ENCODE peak calls at places on chromosomes 3 and 15, in six cellular contexts. F, M, K, B, Q and C are unnamed samples.

GRCh38 chr3:132657869-132658747 is 1.5 kb downstream of the ACAD11 start:
- DNase-seq in F (no peak), K (no peak), M (no peak), Q (no peak), B (no peak), C (no peak)

GRCh38 chr3:134033315-134033996 is 3.7 kb upstream of the SLCO2A1 start:
- DNase-seq in Q (no peak), B (no peak), K (peak), M (no peak), F (no peak), C (no peak)

GRCh38 chr3:139299261-139300132 is 44.3 kb upstream of the MRPS22 start:
- DNase-seq in Q (peak), M (no peak), B (peak), K (no peak), F (no peak), C (no peak)

GRCh38 chr3:157856078-157856939 is 249.9 kb downstream of the SHOX2 start:
- DNase-seq in M (no peak), K (no peak), B (peak), Q (peak), F (no peak), C (no peak)

GRCh38 chr15:74274485-74275038 is 38.4 kb downstream of the CCDC33 start:
- DNase-seq in B (no peak), K (no peak), Q (no peak), F (no peak), M (no peak), C (no peak)

GRCh38 chr15:72340366-72340765 is 20.4 kb upstream of the CELF6 start:
- DNase-seq in Q (no peak), B (peak), F (no peak), K (no peak), M (no peak), C (no peak)

GRCh38 chr3:158050461-158050860 is 55.8 kb downstream of the SHOX2 start:
- DNase-seq in F (no peak), Q (no peak), K (no peak), M (no peak), B (peak), C (no peak)

GRCh38 chr3:45064512-45065372 is 38.6 kb downstream of the CLEC3B start:
- DNase-seq in F (no peak), B (peak), Q (peak), M (no peak), K (no peak), C (no peak)

GRCh38 chr3:131216340-131216739 is 165.2 kb upstream of the NUDT16 start:
- DNase-seq in M (no peak), B (peak), Q (no peak), F (no peak), K (no peak), C (no peak)

GRCh38 chr3:150763841-150764483 is 993 bp upstream of the SIAH2 start:
- DNase-seq in K (peak), F (peak), M (peak), B (peak), Q (peak), C (no peak)

GRCh38 chr3:100561459-100562158 is 47.8 kb upstream of the ADGRG7 start:
- DNase-seq in M (no peak), B (peak), K (no peak), Q (no peak), F (no peak), C (peak)

GRCh38 chr3:189781384-189781783 is 150.2 kb downstream of the TP63 start:
- DNase-seq in F (no peak), Q (no peak), K (no peak), B (no peak), M (no peak), C (no peak)

GRCh38 chr3:127629462-127630403 is 748 bp downstream of the PODXL2 start:
- DNase-seq in K (no peak), M (peak), F (peak), B (no peak), Q (peak), C (no peak)

GRCh38 chr15:60299452-60300047 is 98.2 kb downstream of the ANXA2 start:
- DNase-seq in M (peak), B (peak), K (no peak), F (no peak), Q (peak), C (no peak)

GRCh38 chr3:146555311-146555710 is 10.9 kb upstream of the PLSCR1 start:
- DNase-seq in F (no peak), M (no peak), Q (no peak), K (no peak), B (no peak), C (no peak)

GRCh38 chr15:39942101-39942752 is 8.3 kb downstream of the EIF2AK4 start:
- DNase-seq in K (no peak), B (peak), Q (no peak), F (no peak), M (no peak), C (peak)

GRCh38 chr15:38367476-38367875 is 86.5 kb upstream of the FAM98B start:
- DNase-seq in F (no peak), Q (no peak), B (no peak), K (no peak), M (no peak), C (peak)

GRCh38 chr3:109339714-109340648 is 2.6 kb upstream of the DPPA4 start:
- DNase-seq in Q (no peak), B (no peak), F (no peak), M (no peak), K (no peak), C (no peak)

GRCh38 chr3:123258811-123259420 is 57.2 kb downstream of the SEC22A start:
- DNase-seq in K (no peak), B (peak), F (no peak), M (peak), Q (no peak), C (peak)

GRCh38 chr3:98567646-98568280 is 25.6 kb downstream of the CPOX start:
- DNase-seq in M (no peak), Q (no peak), F (no peak), K (no peak), B (no peak), C (no peak)

GRCh38 chr3:25021816-25022215 is 406.2 kb upstream of the RARB start:
- DNase-seq in F (no peak), K (no peak), M (no peak), Q (no peak), B (peak), C (no peak)

GRCh38 chr3:185797993-185798830 is 26.6 kb downstream of the IGF2BP2 start:
- DNase-seq in B (no peak), Q (no peak), K (no peak), F (no peak), M (no peak), C (no peak)

GRCh38 chr15:86183765-86184491 is 104.3 kb downstream of the AGBL1 start:
- DNase-seq in K (no peak), Q (no peak), M (no peak), F (no peak), B (peak), C (no peak)

GRCh38 chr15:93019971-93020370 is 69.0 kb downstream of the RGMA start:
- DNase-seq in B (no peak), Q (no peak), M (no peak), K (no peak), F (no peak), C (no peak)

GRCh38 chr15:91885714-91886265 is 32.3 kb downstream of the SLCO3A1 start:
- DNase-seq in M (peak), K (no peak), Q (peak), F (no peak), B (no peak), C (no peak)

GRCh38 chr3:53820756-53821580 is 25.3 kb downstream of the CHDH start:
- DNase-seq in B (no peak), F (no peak), K (peak), M (no peak), Q (no peak), C (no peak)

GRCh38 chr15:51601801-51602200 is 20.8 kb downstream of the DMXL2 start:
- DNase-seq in Q (no peak), M (no peak), B (no peak), F (no peak), K (no peak), C (no peak)

GRCh38 chr15:86553116-86553515 is 473.4 kb downstream of the AGBL1 start:
- DNase-seq in F (no peak), Q (no peak), B (no peak), K (no peak), M (no peak), C (no peak)

GRCh38 chr3:99250272-99250671 is 348.8 kb upstream of the DCBLD2 start:
- DNase-seq in Q (no peak), M (no peak), B (peak), F (no peak), K (no peak), C (no peak)

GRCh38 chr3:171094411-171094810 is 67.9 kb upstream of the SLC2A2 start:
- DNase-seq in M (no peak), K (no peak), F (no peak), Q (no peak), B (no peak), C (no peak)

GRCh38 chr15:38683382-38684242 is 119.0 kb upstream of the RASGRP1 start:
- DNase-seq in K (no peak), B (peak), Q (peak), F (peak), M (peak), C (no peak)

GRCh38 chr3:41710646-41711388 is 251.1 kb downstream of the ULK4 start:
- DNase-seq in F (no peak), M (no peak), Q (no peak), B (peak), K (no peak), C (peak)

GRCh38 chr3:41717591-41718093 is 244.3 kb downstream of the ULK4 start:
- DNase-seq in F (no peak), B (no peak), M (peak), Q (no peak), K (no peak), C (no peak)

GRCh38 chr3:41715376-41715775 is 246.5 kb downstream of the ULK4 start:
- DNase-seq in M (no peak), K (no peak), F (no peak), B (no peak), Q (no peak), C (no peak)

GRCh38 chr3:41711656-41712055 is 250.2 kb downstream of the ULK4 start:
- DNase-seq in K (no peak), B (peak), F (no peak), M (no peak), Q (no peak), C (no peak)

GRCh38 chr3:41716391-41716910 is 245.5 kb downstream of the ULK4 start:
- DNase-seq in Q (no peak), M (peak), K (no peak), F (no peak), B (peak), C (no peak)
- TF ChIP-seq CTCF in Q (peak), M (peak), K (no peak), F (no peak), B (peak), C (peak)

GRCh38 chr15:67859331-67859946 is 19.6 kb upstream of the RNU6-1 start:
- DNase-seq in B (no peak), F (no peak), Q (no peak), M (no peak), K (no peak), C (no peak)
- TF ChIP-seq CTCF in B (no peak), F (no peak), Q (no peak), M (no peak), K (no peak), C (no peak)

GRCh38 chr3:90092994-90093393 is 985.6 kb downstream of the EPHA3 start:
- DNase-seq in F (no peak), K (no peak), B (peak), Q (no peak), M (peak), C (no peak)

DNA sequence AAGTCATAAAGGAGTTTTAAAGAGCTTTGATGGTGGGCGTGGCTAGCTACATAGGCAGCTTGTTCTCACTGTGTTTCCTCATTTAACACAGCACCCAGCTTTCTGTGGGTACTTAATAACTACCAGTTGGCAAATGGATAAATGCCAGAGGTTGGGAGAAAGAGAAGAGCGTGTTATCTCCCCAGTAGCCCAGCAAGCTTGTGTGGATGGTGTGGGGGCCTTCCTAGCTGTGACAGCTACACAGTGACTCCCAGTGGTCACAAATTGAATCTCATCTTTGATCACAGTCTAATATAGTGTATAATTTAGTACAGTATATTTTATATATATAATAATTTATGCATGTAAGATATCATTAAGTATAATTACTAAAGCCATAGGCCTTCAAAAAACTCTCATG is 984.1 kb downstream of the EPHA3 start:
- DNase-seq in K (peak), B (peak), Q (peak), M (peak), F (no peak), C (no peak)
- TF ChIP-seq CTCF in K (no peak), B (peak), Q (peak), M (peak), F (no peak), C (peak)

GRCh38 chr15:89494941-89495637 is 1.3 kb downstream of the RHCG start:
- DNase-seq in Q (no peak), K (peak), B (peak), F (no peak), M (no peak), C (no peak)
- TF ChIP-seq CTCF in Q (peak), K (no peak), B (peak), F (no peak), M (peak), C (peak)

GRCh38 chr3:10706156-10707088 is 109.6 kb upstream of the SLC6A11 start:
- DNase-seq in B (no peak), K (no peak), M (peak), Q (no peak), F (no peak), C (no peak)
- TF ChIP-seq CTCF in B (no peak), K (no peak), M (no peak), Q (no peak), F (no peak), C (no peak)

DNA sequence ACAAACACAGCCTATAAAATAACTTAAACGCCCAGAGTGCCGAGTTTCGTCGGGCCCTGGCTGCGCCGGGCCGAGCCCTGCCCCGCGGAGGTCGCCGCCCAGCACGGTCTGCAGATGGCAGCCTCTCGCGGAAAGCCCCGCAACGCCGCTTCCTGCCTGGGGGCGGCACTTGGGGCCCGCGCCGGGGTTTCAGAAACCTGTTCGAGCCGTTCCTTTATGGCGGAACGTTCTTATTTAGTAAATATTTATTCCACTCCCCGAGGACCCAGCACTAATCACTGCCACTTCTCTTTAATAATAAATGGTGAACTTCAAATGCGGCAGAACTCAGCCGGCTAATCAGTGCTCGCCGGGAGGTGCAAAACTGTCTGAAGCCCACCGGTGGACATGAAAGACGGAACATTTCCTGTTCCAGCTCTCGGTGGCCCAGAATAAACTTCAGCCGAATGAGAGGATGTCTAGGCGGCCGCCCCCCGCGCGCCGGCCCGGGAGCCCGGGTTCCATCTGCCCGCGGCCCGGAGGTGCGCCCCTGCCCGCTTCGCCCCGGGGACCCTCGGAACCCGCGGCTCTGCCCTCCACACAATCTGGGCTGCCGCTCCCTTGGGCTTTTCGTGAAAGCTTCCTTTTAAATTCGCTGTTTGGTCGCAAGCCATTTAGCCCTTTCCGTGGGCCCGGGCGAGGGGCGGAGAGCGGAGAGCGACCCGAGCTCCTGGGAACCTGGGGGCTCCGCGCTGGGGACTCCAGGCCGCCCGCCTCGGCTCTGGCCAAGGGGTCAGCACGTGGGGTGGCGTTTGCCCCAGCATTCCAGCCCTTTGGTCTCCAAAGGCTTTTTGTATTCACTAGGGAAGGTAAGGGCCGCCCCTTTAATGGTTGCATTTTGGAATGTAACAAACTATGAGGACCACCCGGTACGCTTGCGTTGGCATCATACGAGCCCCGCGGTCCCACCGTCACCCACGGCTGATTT is 110.8 kb upstream of the ATP11B start:
- DNase-seq in F (peak), B (peak), K (no peak), M (peak), Q (peak), C (no peak)
- TF ChIP-seq CTCF in F (peak), B (no peak), K (no peak), M (peak), Q (no peak), C (peak)

GRCh38 chr15:77584691-77585090 is 48.0 kb downstream of the LINGO1 start:
- DNase-seq in K (no peak), B (no peak), Q (no peak), F (no peak), M (no peak), C (no peak)

GRCh38 chr15:77581896-77582569 is 50.7 kb downstream of the LINGO1 start:
- DNase-seq in F (no peak), M (no peak), B (no peak), Q (no peak), K (no peak), C (no peak)

GRCh38 chr15:77584201-77584600 is 48.5 kb downstream of the LINGO1 start:
- DNase-seq in M (no peak), F (no peak), Q (no peak), B (no peak), K (no peak), C (no peak)

GRCh38 chr15:77580991-77581682 is 51.6 kb downstream of the LINGO1 start:
- DNase-seq in B (no peak), F (no peak), M (no peak), Q (no peak), K (no peak), C (no peak)

DNA sequence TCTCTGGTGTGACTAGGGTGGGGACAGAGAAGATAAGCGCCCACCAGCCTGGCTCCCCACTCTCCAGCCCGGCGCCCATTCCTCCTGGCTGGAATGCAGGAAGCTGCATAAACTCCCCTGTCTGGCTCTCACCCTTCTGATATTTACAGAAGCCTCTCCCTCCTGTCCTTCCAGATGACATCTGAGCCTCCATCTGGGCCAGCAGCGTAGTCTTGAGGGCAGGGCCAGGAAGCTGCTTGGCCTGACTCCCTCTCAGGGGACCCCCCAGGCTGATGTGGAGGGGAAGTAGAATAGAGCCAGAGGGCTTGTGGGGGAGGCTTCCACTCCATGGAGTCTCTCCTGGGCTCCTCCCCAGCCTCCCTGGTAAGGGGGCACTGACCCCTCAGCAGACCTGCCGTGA is 49.9 kb downstream of the LINGO1 start:
- DNase-seq in Q (no peak), B (no peak), F (no peak), K (no peak), M (no peak), C (no peak)
- TF ChIP-seq CTCF in Q (no peak), B (no peak), F (no peak), K (no peak), M (no peak), C (no peak)

GRCh38 chr3:15815696-15816095 is 17.9 kb upstream of the ANKRD28 start:
- DNase-seq in M (peak), K (no peak), F (no peak), Q (no peak), B (peak), C (peak)
- TF ChIP-seq CTCF in M (peak), K (no peak), F (peak), Q (peak), B (peak), C (peak)